ENCODE peak calls at places on chromosomes 5 and 9, in four cellular contexts. One of them, this sample, is unnamed.

GRCh38 chr9:133050781-133051180 is 11.0 kb upstream of the CEL start:
- DNase-seq in PC-9: no peak
- DNase-seq in GM13976: no peak
- DNase-seq in foreskin fibroblast: no peak
- DNase-seq in this sample: no peak

GRCh38 chr5:171494452-171495121 is 75.1 kb downstream of the FGF18 start:
- DNase-seq in GM13976: no peak
- DNase-seq in PC-9: peak
- DNase-seq in foreskin fibroblast: peak
- DNase-seq in this sample: peak

GRCh38 chr9:126635661-126636439 is 22.1 kb downstream of the LMX1B start:
- DNase-seq in GM13976: no peak
- DNase-seq in PC-9: no peak
- DNase-seq in foreskin fibroblast: no peak
- DNase-seq in this sample: no peak

GRCh38 chr5:144206136-144206535 is 35.5 kb downstream of the KCTD16 start:
- DNase-seq in GM13976: no peak
- DNase-seq in PC-9: no peak
- DNase-seq in foreskin fibroblast: no peak
- DNase-seq in this sample: peak

GRCh38 chr9:116059466-116059865 is 94.1 kb upstream of the PAPPA start:
- DNase-seq in foreskin fibroblast: no peak
- DNase-seq in GM13976: no peak
- DNase-seq in PC-9: no peak
- DNase-seq in this sample: no peak

GRCh38 chr5:34535433-34535832 is 120.7 kb upstream of the RAI14 start:
- DNase-seq in PC-9: no peak
- DNase-seq in GM13976: no peak
- DNase-seq in foreskin fibroblast: no peak
- DNase-seq in this sample: no peak

GRCh38 chr9:34984049-34984448 is 5.5 kb upstream of the DNAJB5 start:
- DNase-seq in foreskin fibroblast: peak
- DNase-seq in GM13976: no peak
- DNase-seq in PC-9: no peak
- DNase-seq in this sample: peak

GRCh38 chr5:177447611-177448243 is 1.1 kb downstream of the PRR7 start:
- DNase-seq in foreskin fibroblast: peak
- DNase-seq in GM13976: no peak
- DNase-seq in PC-9: peak
- DNase-seq in this sample: peak

GRCh38 chr9:91376239-91376638 is 14.5 kb upstream of the AUH start:
- DNase-seq in foreskin fibroblast: peak
- DNase-seq in PC-9: no peak
- DNase-seq in GM13976: no peak
- DNase-seq in this sample: no peak

GRCh38 chr5:129217179-129217578 is 122.6 kb downstream of the ISOC1 start:
- DNase-seq in foreskin fibroblast: no peak
- DNase-seq in GM13976: no peak
- DNase-seq in PC-9: no peak
- DNase-seq in this sample: no peak

GRCh38 chr5:60959156-60959555 is 14.2 kb downstream of the NDUFAF2 start:
- DNase-seq in GM13976: peak
- DNase-seq in PC-9: no peak
- DNase-seq in foreskin fibroblast: peak
- DNase-seq in this sample: peak

GRCh38 chr9:111096051-111096450 is 57.8 kb upstream of the LPAR1 start:
- DNase-seq in GM13976: no peak
- DNase-seq in foreskin fibroblast: no peak
- DNase-seq in PC-9: no peak
- DNase-seq in this sample: no peak

GRCh38 chr9:38335686-38336085 is 56.8 kb upstream of the ALDH1B1 start:
- DNase-seq in PC-9: no peak
- DNase-seq in GM13976: no peak
- DNase-seq in foreskin fibroblast: no peak
- DNase-seq in this sample: no peak

GRCh38 chr5:31984691-31985090 is 189.4 kb downstream of the GOLPH3 start:
- DNase-seq in GM13976: no peak
- DNase-seq in PC-9: no peak
- DNase-seq in foreskin fibroblast: no peak
- DNase-seq in this sample: no peak

GRCh38 chr9:83447351-83447750 is 90.8 kb downstream of the FRMD3 start:
- DNase-seq in GM13976: no peak
- DNase-seq in PC-9: no peak
- DNase-seq in foreskin fibroblast: no peak
- DNase-seq in this sample: no peak

GRCh38 chr5:83219495-83219894 is 142.1 kb downstream of the XRCC4 start:
- DNase-seq in GM13976: no peak
- DNase-seq in PC-9: no peak
- DNase-seq in foreskin fibroblast: peak
- DNase-seq in this sample: no peak

GRCh38 chr5:88666761-88667186 is 216.2 kb downstream of the MEF2C start:
- DNase-seq in PC-9: no peak
- DNase-seq in foreskin fibroblast: no peak
- DNase-seq in GM13976: no peak
- DNase-seq in this sample: no peak

GRCh38 chr9:136358888-136359287 is 4.7 kb downstream of the DNLZ start:
- DNase-seq in GM13976: no peak
- DNase-seq in foreskin fibroblast: no peak
- DNase-seq in PC-9: no peak
- DNase-seq in this sample: no peak

GRCh38 chr9:135531096-135531495 is 9.9 kb downstream of the LCN1 start:
- DNase-seq in foreskin fibroblast: no peak
- DNase-seq in GM13976: no peak
- DNase-seq in PC-9: no peak
- DNase-seq in this sample: no peak

GRCh38 chr5:57804007-57804444 is 321.4 kb upstream of the ACTBL2 start:
- DNase-seq in GM13976: no peak
- DNase-seq in PC-9: no peak
- DNase-seq in foreskin fibroblast: peak
- DNase-seq in this sample: peak

GRCh38 chr9:28915256-28915930 is 1342.1 kb upstream of the C9orf72 start:
- DNase-seq in PC-9: peak
- DNase-seq in foreskin fibroblast: no peak
- DNase-seq in GM13976: no peak
- DNase-seq in this sample: no peak

GRCh38 chr5:109487753-109488420 is 78.1 kb upstream of the PJA2 start:
- DNase-seq in PC-9: no peak
- DNase-seq in foreskin fibroblast: no peak
- DNase-seq in GM13976: no peak
- DNase-seq in this sample: no peak

GRCh38 chr9:114098021-114098659 is 952 bp downstream of the KIF12 start:
- DNase-seq in PC-9: no peak
- DNase-seq in foreskin fibroblast: peak
- DNase-seq in GM13976: no peak
- DNase-seq in this sample: no peak

GRCh38 chr5:32531885-32532520 is 53.4 kb upstream of the SUB1 start:
- DNase-seq in foreskin fibroblast: peak
- DNase-seq in GM13976: peak
- DNase-seq in PC-9: peak
- DNase-seq in this sample: peak

GRCh38 chr5:56161927-56162326 is 71.2 kb downstream of the ANKRD55 start:
- DNase-seq in foreskin fibroblast: no peak
- DNase-seq in GM13976: no peak
- DNase-seq in PC-9: no peak
- DNase-seq in this sample: no peak

GRCh38 chr5:20974423-20974822 is 986.4 kb upstream of the CDH18 start:
- DNase-seq in GM13976: no peak
- DNase-seq in PC-9: no peak
- DNase-seq in foreskin fibroblast: no peak
- DNase-seq in this sample: no peak

GRCh38 chr9:70093944-70094343 is 50.3 kb downstream of the MAMDC2 start:
- DNase-seq in foreskin fibroblast: peak
- DNase-seq in GM13976: no peak
- DNase-seq in PC-9: peak
- DNase-seq in this sample: peak

GRCh38 chr9:15205632-15206243 is 101.3 kb downstream of the TTC39B start:
- DNase-seq in PC-9: no peak
- DNase-seq in GM13976: no peak
- DNase-seq in foreskin fibroblast: peak
- DNase-seq in this sample: no peak

GRCh38 chr5:77170-77501 is 14.8 kb upstream of the PLEKHG4B start:
- DNase-seq in PC-9: no peak
- DNase-seq in GM13976: peak
- DNase-seq in foreskin fibroblast: no peak
- DNase-seq in this sample: no peak
- TF ChIP-seq CTCF in PC-9: no peak
- TF ChIP-seq CTCF in GM13976: no peak
- TF ChIP-seq CTCF in foreskin fibroblast: no peak
- TF ChIP-seq CTCF in this sample: no peak

DNA sequence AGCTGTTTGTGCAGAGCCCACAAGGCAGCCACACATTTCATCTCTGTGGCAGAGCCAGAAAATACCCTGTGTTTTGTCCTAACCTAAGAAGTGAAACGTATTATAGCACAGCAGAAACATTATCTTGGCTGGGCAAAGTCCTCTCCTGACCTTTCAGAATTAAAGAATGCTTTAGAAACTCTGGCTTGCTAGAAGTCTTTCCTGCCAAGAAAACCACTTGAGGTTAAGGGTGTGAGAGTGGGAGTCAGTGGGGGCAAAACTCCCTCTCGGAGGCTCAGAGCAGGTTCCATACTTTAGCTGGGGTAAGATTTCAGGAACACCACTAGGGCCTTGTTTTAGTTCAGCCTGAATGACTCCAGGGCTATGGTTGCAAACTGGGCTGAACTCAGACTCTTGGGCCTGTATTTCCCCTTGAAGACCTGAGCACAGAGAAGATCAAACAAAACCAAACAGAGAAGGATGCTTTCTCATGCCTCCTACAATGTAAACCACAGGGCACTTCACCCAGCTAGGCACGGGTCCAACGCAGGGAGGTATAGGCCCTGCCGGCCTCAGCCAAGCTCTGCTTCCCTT is 48.0 kb downstream of the ZNF366 start:
- DNase-seq in GM13976: peak
- DNase-seq in PC-9: no peak
- DNase-seq in foreskin fibroblast: no peak
- DNase-seq in this sample: no peak
- TF ChIP-seq CTCF in GM13976: no peak
- TF ChIP-seq CTCF in PC-9: no peak
- TF ChIP-seq CTCF in foreskin fibroblast: no peak
- TF ChIP-seq CTCF in this sample: no peak

DNA sequence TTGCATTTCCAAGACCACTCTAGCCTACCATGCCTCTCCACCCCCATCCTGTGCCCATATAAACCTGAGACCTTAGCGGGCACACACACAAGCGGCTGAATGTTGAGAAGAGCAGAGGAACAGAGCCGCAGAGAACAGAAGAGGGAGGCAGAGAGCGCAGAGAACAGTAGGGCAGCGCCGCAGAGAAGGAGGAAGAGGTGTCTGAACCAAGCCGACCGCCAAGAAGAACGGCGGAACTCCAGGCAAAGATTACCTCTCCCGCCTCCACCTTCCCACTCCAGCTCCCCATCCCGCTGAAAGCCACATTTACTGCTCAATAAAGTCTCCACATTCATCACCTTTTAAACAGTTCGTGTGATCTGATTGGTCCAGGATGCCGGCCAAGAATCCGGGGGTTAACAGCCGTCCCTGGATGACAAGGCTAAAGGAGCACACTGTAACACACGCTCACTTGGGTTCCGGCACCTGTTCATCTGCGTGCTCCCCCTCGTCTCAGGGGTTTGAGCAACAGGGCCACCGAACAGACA is 33.2 kb downstream of the GRIN3A start:
- DNase-seq in foreskin fibroblast: no peak
- DNase-seq in GM13976: no peak
- DNase-seq in PC-9: no peak
- DNase-seq in this sample: no peak
- TF ChIP-seq CTCF in foreskin fibroblast: peak
- TF ChIP-seq CTCF in GM13976: peak
- TF ChIP-seq CTCF in PC-9: no peak
- TF ChIP-seq CTCF in this sample: no peak

GRCh38 chr5:169006206-169006605 is 294.7 kb downstream of the SLIT3 start:
- DNase-seq in PC-9: no peak
- DNase-seq in GM13976: no peak
- DNase-seq in foreskin fibroblast: no peak
- DNase-seq in this sample: no peak
- TF ChIP-seq CTCF in PC-9: no peak
- TF ChIP-seq CTCF in GM13976: no peak
- TF ChIP-seq CTCF in foreskin fibroblast: no peak
- TF ChIP-seq CTCF in this sample: no peak

DNA sequence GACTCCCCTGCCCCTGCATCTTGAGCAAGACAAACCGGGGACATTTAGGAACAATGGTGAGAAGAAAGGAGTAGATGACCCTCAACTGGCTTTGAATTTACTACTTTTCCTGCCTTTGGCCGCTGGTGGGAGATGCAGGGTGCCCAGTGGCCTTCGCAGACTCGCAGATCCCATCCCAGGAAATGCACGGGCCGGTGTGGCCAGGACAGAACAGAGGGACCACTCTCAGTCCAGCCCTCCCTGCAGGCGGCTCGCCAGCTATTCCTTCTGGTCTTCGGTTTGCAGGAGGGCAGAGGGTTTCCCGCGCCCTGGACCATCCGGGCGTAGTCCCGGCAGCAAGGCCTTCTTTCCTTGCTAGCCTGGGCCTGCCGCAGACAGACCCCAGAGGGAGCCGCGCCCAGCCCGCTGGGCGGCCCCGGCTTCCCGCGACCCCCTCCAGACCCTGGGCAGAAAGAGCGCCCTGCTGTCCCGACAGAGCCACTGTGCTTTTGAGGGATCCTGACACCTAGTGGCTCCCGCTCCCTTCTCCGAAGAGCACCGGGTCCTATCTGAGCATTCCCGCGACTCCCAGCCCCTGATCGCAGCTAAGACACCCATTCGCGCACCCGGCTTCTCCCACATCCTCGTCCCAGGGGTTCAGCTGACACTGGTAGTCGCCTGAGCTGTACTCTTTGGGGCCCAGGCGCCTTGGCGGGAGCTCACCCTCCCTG is 1.2 kb downstream of the CFAP90 start:
- DNase-seq in foreskin fibroblast: peak
- DNase-seq in GM13976: no peak
- DNase-seq in PC-9: no peak
- DNase-seq in this sample: no peak
- TF ChIP-seq CTCF in foreskin fibroblast: no peak
- TF ChIP-seq CTCF in GM13976: no peak
- TF ChIP-seq CTCF in PC-9: no peak
- TF ChIP-seq CTCF in this sample: peak

GRCh38 chr5:6501701-6502100 is 53.0 kb downstream of the UBE2QL1 start:
- DNase-seq in PC-9: no peak
- DNase-seq in foreskin fibroblast: no peak
- DNase-seq in GM13976: no peak
- DNase-seq in this sample: no peak
- TF ChIP-seq CTCF in PC-9: no peak
- TF ChIP-seq CTCF in foreskin fibroblast: no peak
- TF ChIP-seq CTCF in GM13976: peak
- TF ChIP-seq CTCF in this sample: no peak

This sample was measured in HFFc6.